ENCODE peak calls at places on chromosomes 5 and 9, in seven cellular contexts. One of them, this sample, is unnamed.

GRCh38 chr5:26700759-26701384 is 337.5 kb downstream of the CDH9 start:
- DNase-seq in hepatocyte: peak; percentile 58
- DNase-seq in MM.1S: peak; percentile 61
- DNase-seq in PC-3: peak; percentile 75
- DNase-seq in HCT116: no peak
- DNase-seq in Peyer's patch: no peak
- DNase-seq in pancreas: no peak
- DNase-seq in this sample: no peak

GRCh38 chr5:39760385-39761198 is 335.8 kb upstream of the DAB2 start:
- DNase-seq in PC-3: peak; percentile 55
- DNase-seq in MM.1S: no peak
- DNase-seq in Peyer's patch: no peak
- DNase-seq in hepatocyte: no peak
- DNase-seq in HCT116: no peak
- DNase-seq in pancreas: no peak
- DNase-seq in this sample: no peak

GRCh38 chr5:92147792-92148191 is 764.7 kb upstream of the ARRDC3 start:
- DNase-seq in Peyer's patch: no peak
- DNase-seq in HCT116: no peak
- DNase-seq in MM.1S: no peak
- DNase-seq in PC-3: no peak
- DNase-seq in pancreas: no peak
- DNase-seq in hepatocyte: no peak
- DNase-seq in this sample: no peak

GRCh38 chr5:35919191-35919590 is 19.2 kb downstream of the CAPSL start:
- DNase-seq in pancreas: no peak
- DNase-seq in MM.1S: no peak
- DNase-seq in PC-3: peak; percentile 88
- DNase-seq in Peyer's patch: no peak
- DNase-seq in hepatocyte: peak; percentile 12
- DNase-seq in HCT116: no peak
- DNase-seq in this sample: peak; percentile 96

GRCh38 chr5:126056851-126057622 is 366.2 kb upstream of the GRAMD2B start:
- DNase-seq in pancreas: no peak
- DNase-seq in MM.1S: no peak
- DNase-seq in PC-3: no peak
- DNase-seq in Peyer's patch: no peak
- DNase-seq in hepatocyte: no peak
- DNase-seq in HCT116: no peak
- DNase-seq in this sample: no peak

GRCh38 chr5:7209583-7210139 is 186.3 kb upstream of the ADCY2 start:
- DNase-seq in hepatocyte: no peak
- DNase-seq in MM.1S: no peak
- DNase-seq in Peyer's patch: no peak
- DNase-seq in PC-3: no peak
- DNase-seq in HCT116: no peak
- DNase-seq in pancreas: no peak
- DNase-seq in this sample: no peak

GRCh38 chr9:136225366-136225747 is 20.3 kb downstream of the QSOX2 start:
- DNase-seq in pancreas: peak; percentile 16
- DNase-seq in Peyer's patch: peak; percentile 83
- DNase-seq in hepatocyte: no peak
- DNase-seq in MM.1S: no peak
- DNase-seq in HCT116: no peak
- DNase-seq in PC-3: no peak
- DNase-seq in this sample: no peak

GRCh38 chr5:11903614-11904269 is 504 bp downstream of the CTNND2 start:
- DNase-seq in MM.1S: peak; percentile 72
- DNase-seq in hepatocyte: peak; percentile 86
- DNase-seq in PC-3: peak; percentile 57
- DNase-seq in Peyer's patch: no peak
- DNase-seq in HCT116: no peak
- DNase-seq in pancreas: peak; percentile 76
- DNase-seq in this sample: peak; percentile 61

GRCh38 chr5:176528761-176529115 is 8.5 kb downstream of the RNF44 start:
- DNase-seq in HCT116: no peak
- DNase-seq in hepatocyte: no peak
- DNase-seq in Peyer's patch: no peak
- DNase-seq in MM.1S: no peak
- DNase-seq in pancreas: no peak
- DNase-seq in PC-3: no peak
- DNase-seq in this sample: no peak

GRCh38 chr9:24189986-24190385 is 355.7 kb downstream of the IZUMO3 start:
- DNase-seq in hepatocyte: no peak
- DNase-seq in Peyer's patch: no peak
- DNase-seq in PC-3: peak; percentile 1
- DNase-seq in MM.1S: no peak
- DNase-seq in HCT116: no peak
- DNase-seq in pancreas: no peak
- DNase-seq in this sample: no peak

GRCh38 chr5:59034498-59035186 is 451.8 kb downstream of the RAB3C start:
- DNase-seq in Peyer's patch: no peak
- DNase-seq in PC-3: peak; percentile 35
- DNase-seq in MM.1S: peak; percentile 37
- DNase-seq in HCT116: no peak
- DNase-seq in hepatocyte: peak; percentile 63
- DNase-seq in pancreas: no peak
- DNase-seq in this sample: no peak

GRCh38 chr5:52994266-52994665 is 5.1 kb downstream of the ITGA2 start:
- DNase-seq in MM.1S: no peak
- DNase-seq in HCT116: no peak
- DNase-seq in pancreas: no peak
- DNase-seq in PC-3: no peak
- DNase-seq in hepatocyte: no peak
- DNase-seq in Peyer's patch: no peak
- DNase-seq in this sample: no peak

GRCh38 chr9:127561491-127562270 is 50.4 kb upstream of the STXBP1 start:
- DNase-seq in PC-3: peak; percentile 96
- DNase-seq in hepatocyte: peak; percentile 90
- DNase-seq in MM.1S: no peak
- DNase-seq in pancreas: peak; percentile 61
- DNase-seq in HCT116: peak; percentile 97
- DNase-seq in Peyer's patch: no peak
- DNase-seq in this sample: peak; percentile 98

GRCh38 chr9:2228132-2228531 is 213.0 kb downstream of the SMARCA2 start:
- DNase-seq in Peyer's patch: peak; percentile 44
- DNase-seq in MM.1S: no peak
- DNase-seq in HCT116: no peak
- DNase-seq in hepatocyte: peak; percentile 31
- DNase-seq in pancreas: peak; percentile 25
- DNase-seq in PC-3: no peak
- DNase-seq in this sample: no peak

GRCh38 chr9:36818965-36819870 is 214.8 kb downstream of the PAX5 start:
- DNase-seq in Peyer's patch: no peak
- DNase-seq in pancreas: no peak
- DNase-seq in HCT116: no peak
- DNase-seq in MM.1S: no peak
- DNase-seq in PC-3: no peak
- DNase-seq in hepatocyte: peak; percentile 32
- DNase-seq in this sample: peak; percentile 34

GRCh38 chr9:93682155-93682968 is 106.0 kb downstream of the PHF2 start:
- DNase-seq in PC-3: peak; percentile 60
- DNase-seq in Peyer's patch: no peak
- DNase-seq in hepatocyte: peak; percentile 70
- DNase-seq in HCT116: peak; percentile 34
- DNase-seq in MM.1S: peak; percentile 49
- DNase-seq in pancreas: peak; percentile 62
- DNase-seq in this sample: peak; percentile 49

GRCh38 chr5:123036391-123037103 is at the start of gene PPIC:
- DNase-seq in Peyer's patch: peak; percentile 18
- DNase-seq in MM.1S: peak; percentile 27
- DNase-seq in PC-3: peak; percentile 73
- DNase-seq in hepatocyte: peak; percentile 93
- DNase-seq in HCT116: peak; percentile 64
- DNase-seq in pancreas: peak; percentile 93
- DNase-seq in this sample: peak; percentile 87

GRCh38 chr9:95081998-95082397 is 235.5 kb downstream of the FANCC start:
- DNase-seq in MM.1S: no peak
- DNase-seq in pancreas: no peak
- DNase-seq in HCT116: no peak
- DNase-seq in hepatocyte: no peak
- DNase-seq in Peyer's patch: no peak
- DNase-seq in PC-3: no peak
- DNase-seq in this sample: no peak

GRCh38 chr9:68416891-68417570 is 60.6 kb downstream of the PGM5 start:
- DNase-seq in pancreas: no peak
- DNase-seq in PC-3: peak; percentile 49
- DNase-seq in Peyer's patch: no peak
- DNase-seq in HCT116: peak; percentile 6
- DNase-seq in MM.1S: peak; percentile 24
- DNase-seq in hepatocyte: no peak
- DNase-seq in this sample: no peak

GRCh38 chr9:97895695-97896332 is 26.5 kb downstream of the TRMO start:
- DNase-seq in hepatocyte: no peak
- DNase-seq in pancreas: no peak
- DNase-seq in MM.1S: peak; percentile 16
- DNase-seq in PC-3: peak; percentile 53
- DNase-seq in HCT116: peak; percentile 23
- DNase-seq in Peyer's patch: no peak
- DNase-seq in this sample: no peak

GRCh38 chr9:121573717-121574485 is 74.3 kb upstream of the GGTA1 start:
- DNase-seq in hepatocyte: no peak
- DNase-seq in pancreas: no peak
- DNase-seq in MM.1S: no peak
- DNase-seq in PC-3: no peak
- DNase-seq in HCT116: no peak
- DNase-seq in Peyer's patch: no peak
- DNase-seq in this sample: no peak

GRCh38 chr9:4422495-4422894 is 67.8 kb upstream of the SLC1A1 start:
- DNase-seq in hepatocyte: peak; percentile 8
- DNase-seq in PC-3: no peak
- DNase-seq in MM.1S: no peak
- DNase-seq in pancreas: no peak
- DNase-seq in Peyer's patch: no peak
- DNase-seq in HCT116: no peak
- DNase-seq in this sample: no peak

GRCh38 chr9:89477395-89477794 is 20.5 kb downstream of the SEMA4D start:
- DNase-seq in pancreas: no peak
- DNase-seq in Peyer's patch: no peak
- DNase-seq in HCT116: no peak
- DNase-seq in hepatocyte: no peak
- DNase-seq in MM.1S: no peak
- DNase-seq in PC-3: no peak
- DNase-seq in this sample: no peak

GRCh38 chr5:37717276-37717612 is 122.6 kb downstream of the GDNF start:
- DNase-seq in Peyer's patch: no peak
- DNase-seq in HCT116: no peak
- DNase-seq in PC-3: no peak
- DNase-seq in pancreas: no peak
- DNase-seq in MM.1S: no peak
- DNase-seq in hepatocyte: no peak
- DNase-seq in this sample: no peak

GRCh38 chr5:3201121-3201520 is 394.5 kb upstream of the IRX1 start:
- DNase-seq in HCT116: no peak
- DNase-seq in PC-3: no peak
- DNase-seq in Peyer's patch: no peak
- DNase-seq in MM.1S: no peak
- DNase-seq in hepatocyte: no peak
- DNase-seq in pancreas: no peak
- DNase-seq in this sample: no peak

GRCh38 chr5:142679744-142680143 is 6.1 kb downstream of the FGF1 start:
- DNase-seq in MM.1S: no peak
- DNase-seq in HCT116: no peak
- DNase-seq in PC-3: no peak
- DNase-seq in Peyer's patch: no peak
- DNase-seq in pancreas: no peak
- DNase-seq in hepatocyte: no peak
- DNase-seq in this sample: no peak

GRCh38 chr5:56350030-56350594 is 117.0 kb upstream of the ANKRD55 start:
- DNase-seq in MM.1S: no peak
- DNase-seq in Peyer's patch: no peak
- DNase-seq in hepatocyte: no peak
- DNase-seq in HCT116: peak; percentile 16
- DNase-seq in pancreas: no peak
- DNase-seq in PC-3: no peak
- DNase-seq in this sample: no peak

GRCh38 chr5:15499528-15500325 is at the start of gene FBXL7:
- DNase-seq in hepatocyte: peak; percentile 87
- DNase-seq in pancreas: peak; percentile 29
- DNase-seq in Peyer's patch: no peak
- DNase-seq in MM.1S: peak; percentile 92
- DNase-seq in HCT116: no peak
- DNase-seq in PC-3: peak; percentile 43
- DNase-seq in this sample: no peak
- TF ChIP-seq CTCF in hepatocyte: peak; percentile 19
- TF ChIP-seq CTCF in pancreas: no peak
- TF ChIP-seq CTCF in Peyer's patch: no peak
- TF ChIP-seq CTCF in MM.1S: peak; percentile 8
- TF ChIP-seq CTCF in HCT116: no peak
- TF ChIP-seq CTCF in PC-3: no peak
- TF ChIP-seq CTCF in this sample: peak; percentile 21

DNA sequence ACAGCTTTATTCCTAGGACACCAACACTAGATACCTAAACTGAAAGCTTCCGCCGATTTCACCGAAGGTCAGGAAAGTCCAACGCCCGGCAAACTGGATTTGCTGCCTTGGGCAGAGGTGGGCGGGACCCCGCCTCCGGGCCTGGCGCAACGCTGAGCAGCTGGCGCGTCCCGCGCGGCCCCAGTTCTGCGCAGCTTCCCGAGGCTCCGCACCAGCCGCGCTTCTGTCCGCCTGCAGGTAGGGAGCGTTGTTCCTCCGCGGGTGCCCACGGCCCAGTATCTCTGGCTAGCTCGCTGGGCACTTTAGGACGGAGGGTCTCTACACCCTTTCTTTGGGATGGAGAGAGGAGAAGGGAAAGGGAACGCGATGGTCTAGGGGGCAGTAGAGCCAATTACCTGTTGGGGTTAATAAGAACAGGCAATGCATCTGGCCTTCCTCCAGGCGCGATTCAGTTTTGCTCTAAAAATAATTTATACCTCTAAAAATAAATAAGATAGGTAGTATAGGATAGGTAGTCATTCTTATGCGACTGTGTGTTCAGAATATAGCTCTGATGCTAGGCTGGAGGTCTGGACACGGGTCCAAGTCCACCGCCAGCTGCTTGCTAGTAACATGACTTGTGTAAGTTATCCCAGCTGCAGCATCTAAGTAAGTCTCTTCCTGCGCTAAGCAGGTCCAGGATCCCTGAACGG is at the start of gene CD274:
- DNase-seq in Peyer's patch: peak; percentile 78
- DNase-seq in MM.1S: peak; percentile 88
- DNase-seq in HCT116: peak; percentile 80
- DNase-seq in PC-3: peak; percentile 92
- DNase-seq in hepatocyte: peak; percentile 93
- DNase-seq in pancreas: peak; percentile 92
- DNase-seq in this sample: peak; percentile 94
- H3K4me1 ChIP-seq in Peyer's patch: no peaks in the 10 kb centered on the region
- H3K4me1 ChIP-seq in MM.1S: peaks cover 23% of the 10 kb centered on the region
- H3K4me1 ChIP-seq in HCT116: peaks cover 7% of the 10 kb centered on the region
- H3K4me1 ChIP-seq in PC-3: peaks cover 82% of the 10 kb centered on the region
- H3K4me1 ChIP-seq in hepatocyte: no peaks in the 10 kb centered on the region
- H3K4me1 ChIP-seq in pancreas: peaks cover 19% of the 10 kb centered on the region
- H3K4me1 ChIP-seq in this sample: peaks cover 79% of the 10 kb centered on the region

GRCh38 chr5:174523311-174524159 is 200.8 kb upstream of the MSX2 start:
- DNase-seq in PC-3: peak; percentile 5
- DNase-seq in Peyer's patch: no peak
- DNase-seq in hepatocyte: peak; percentile 50
- DNase-seq in pancreas: no peak
- DNase-seq in MM.1S: no peak
- DNase-seq in HCT116: no peak
- DNase-seq in this sample: no peak
- TF ChIP-seq CTCF in PC-3: peak; percentile 48
- TF ChIP-seq CTCF in Peyer's patch: peak; percentile 52
- TF ChIP-seq CTCF in hepatocyte: peak; percentile 30
- TF ChIP-seq CTCF in pancreas: no peak
- TF ChIP-seq CTCF in MM.1S: no peak
- TF ChIP-seq CTCF in HCT116: peak; percentile 27
- TF ChIP-seq CTCF in this sample: peak; percentile 47

GRCh38 chr9:114389612-114390368 is 2.0 kb upstream of the AKNA start:
- DNase-seq in pancreas: no peak
- DNase-seq in HCT116: no peak
- DNase-seq in MM.1S: no peak
- DNase-seq in hepatocyte: no peak
- DNase-seq in PC-3: no peak
- DNase-seq in Peyer's patch: peak; percentile 73
- DNase-seq in this sample: no peak
- H3K4me1 ChIP-seq in pancreas: no peaks in the 10 kb centered on the region
- H3K4me1 ChIP-seq in HCT116: peaks cover 13% of the 10 kb centered on the region
- H3K4me1 ChIP-seq in MM.1S: peaks cover 30% of the 10 kb centered on the region
- H3K4me1 ChIP-seq in hepatocyte: peaks cover 61% of the 10 kb centered on the region
- H3K4me1 ChIP-seq in PC-3: peaks cover 23% of the 10 kb centered on the region
- H3K4me1 ChIP-seq in Peyer's patch: peaks cover 77% of the 10 kb centered on the region
- H3K4me1 ChIP-seq in this sample: peaks cover 19% of the 10 kb centered on the region